ENCODE peak calls at places on chromosome 2, in ten cellular contexts. K, Z, E, X, H, M, G, L, W and U are unnamed samples.

GRCh38 chr2:194539436-194539835 is 1117.6 kb upstream of the SLC39A10 start:
- DNase-seq in X (no peak), E (no peak), K (no peak), L (no peak), H (no peak), G (no peak), Z (no peak), M (no peak), W (no peak), U (no peak)

GRCh38 chr2:105518897-105519296 is 120.0 kb upstream of the FHL2 start:
- DNase-seq in Z (no peak), H (no peak), L (no peak), W (no peak), M (no peak), X (no peak), E (no peak), G (no peak), K (no peak), U (no peak)

GRCh38 chr2:85245891-85246290 is 81.9 kb downstream of the TGOLN2 start:
- DNase-seq in M (no peak), H (no peak), X (no peak), G (no peak), W (no peak), L (no peak), E (no peak), K (no peak), Z (no peak), U (no peak)

GRCh38 chr2:147490612-147491261 is 354.1 kb upstream of the ACVR2A start:
- DNase-seq in E (no peak), X (no peak), G (no peak), H (no peak), W (no peak), M (no peak), Z (no peak), K (no peak), L (no peak), U (no peak)

GRCh38 chr2:238586931-238587775 is 160.4 kb downstream of the ASB1 start:
- DNase-seq in M (no peak), W (no peak), X (no peak), E (peak), L (no peak), G (no peak), K (no peak), H (no peak), Z (no peak), U (no peak)

GRCh38 chr2:122627388-122627787 is 871.9 kb downstream of the TSN start:
- DNase-seq in W (no peak), Z (no peak), K (no peak), H (no peak), G (no peak), L (no peak), X (no peak), E (no peak), M (no peak), U (no peak)

GRCh38 chr2:181715033-181715630 is 34.8 kb upstream of the NEUROD1 start:
- DNase-seq in Z (peak), L (no peak), X (peak), W (peak), K (peak), G (peak), H (peak), M (no peak), E (no peak), U (peak)

GRCh38 chr2:65661980-65662653 is 229.7 kb upstream of the SPRED2 start:
- DNase-seq in E (no peak), K (no peak), G (no peak), H (no peak), L (no peak), M (no peak), X (no peak), Z (no peak), W (no peak), U (no peak)

GRCh38 chr2:231222318-231223000 is 24.0 kb downstream of the ARMC9 start:
- DNase-seq in Z (no peak), M (no peak), G (no peak), L (no peak), H (no peak), X (no peak), W (no peak), K (no peak), E (peak), U (no peak)

GRCh38 chr2:38438133-38438532 is 61.1 kb upstream of the ATL2 start:
- DNase-seq in X (no peak), L (no peak), Z (no peak), G (no peak), W (no peak), K (no peak), M (no peak), E (no peak), H (no peak), U (no peak)

GRCh38 chr2:26636935-26637334 is 4.2 kb downstream of the CIB4 start:
- DNase-seq in M (no peak), X (no peak), K (no peak), L (no peak), H (no peak), E (no peak), W (no peak), G (no peak), Z (no peak), U (no peak)

GRCh38 chr2:73008261-73009159 is 63.0 kb downstream of the SFXN5 start:
- DNase-seq in G (no peak), L (no peak), Z (no peak), M (no peak), E (peak), X (no peak), H (no peak), W (no peak), K (no peak), U (no peak)

GRCh38 chr2:109318150-109318948 is 189.3 kb downstream of the SH3RF3 start:
- DNase-seq in L (peak), E (peak), G (peak), K (no peak), H (no peak), W (no peak), Z (no peak), M (peak), X (peak), U (no peak)

GRCh38 chr2:42337846-42338566 is 23.0 kb downstream of the COX7A2L start:
- DNase-seq in Z (no peak), K (no peak), W (no peak), G (no peak), E (no peak), X (no peak), H (no peak), M (no peak), L (no peak), U (no peak)

GRCh38 chr2:160576054-160576499 is 82.5 kb upstream of the RBMS1 start:
- DNase-seq in W (no peak), K (no peak), Z (no peak), X (no peak), E (no peak), L (no peak), G (no peak), H (no peak), M (no peak), U (no peak)

GRCh38 chr2:105697781-105698449 is 46.8 kb upstream of the NCK2 start:
- DNase-seq in G (no peak), Z (no peak), K (no peak), X (peak), M (no peak), E (no peak), W (no peak), H (no peak), L (no peak), U (no peak)

GRCh38 chr2:144230057-144230451 is 289.9 kb downstream of the ZEB2 start:
- DNase-seq in H (no peak), L (no peak), W (no peak), K (no peak), E (no peak), X (no peak), G (peak), M (no peak), Z (no peak), U (no peak)

GRCh38 chr2:113068706-113069485 is 1.1 kb downstream of the IL1F10 start:
- DNase-seq in M (no peak), X (no peak), K (no peak), E (no peak), H (no peak), L (no peak), G (no peak), W (no peak), Z (no peak), U (no peak)

GRCh38 chr2:112033600-112033999 is 21.5 kb upstream of the TMEM87B start:
- DNase-seq in K (no peak), W (no peak), L (no peak), E (no peak), H (no peak), Z (no peak), X (peak), G (no peak), M (no peak), U (no peak)

GRCh38 chr2:230914886-230915285 is 10.2 kb downstream of the GPR55 start:
- DNase-seq in L (no peak), H (no peak), K (no peak), W (no peak), E (peak), M (no peak), X (no peak), Z (no peak), G (no peak), U (peak)

GRCh38 chr2:68730828-68731227 is 3.8 kb upstream of the ARHGAP25 start:
- DNase-seq in G (no peak), M (no peak), L (no peak), W (no peak), K (no peak), X (no peak), H (no peak), E (no peak), Z (no peak), U (no peak)

GRCh38 chr2:76599732-76600368 is 889.1 kb upstream of the GCFC2 start:
- DNase-seq in E (no peak), W (no peak), H (no peak), X (peak), Z (peak), K (peak), G (peak), L (peak), M (no peak), U (no peak)

GRCh38 chr2:47225061-47225783 is 70.1 kb upstream of the STPG4 start:
- DNase-seq in Z (peak), X (peak), G (peak), W (no peak), H (no peak), L (peak), K (peak), E (peak), M (no peak), U (no peak)

GRCh38 chr2:232325324-232326273 is 53.0 kb upstream of the ALPP start:
- DNase-seq in L (peak), Z (no peak), M (no peak), W (peak), X (peak), G (no peak), E (peak), K (peak), H (no peak), U (peak)

GRCh38 chr2:47313141-47313691 is 89.7 kb upstream of the MSH2 start:
- DNase-seq in E (peak), X (peak), L (no peak), G (peak), K (no peak), W (no peak), H (no peak), Z (no peak), M (no peak), U (no peak)

GRCh38 chr2:112305132-112305531 is 29.7 kb downstream of the ZC3H6 start:
- DNase-seq in Z (no peak), G (no peak), L (no peak), E (no peak), X (no peak), K (no peak), M (no peak), H (no peak), W (no peak), U (no peak)

GRCh38 chr2:208034503-208035140 is 9.3 kb upstream of the PLEKHM3 start:
- DNase-seq in W (no peak), L (no peak), X (no peak), H (no peak), E (no peak), G (no peak), K (no peak), Z (no peak), M (no peak), U (no peak)

GRCh38 chr2:7190587-7191320 is 273.5 kb downstream of the RNF144A start:
- DNase-seq in H (no peak), M (no peak), W (no peak), Z (no peak), G (no peak), X (no peak), L (no peak), K (no peak), E (no peak), U (no peak)

GRCh38 chr2:218924757-218925156 is 34.7 kb upstream of the CDK5R2 start:
- DNase-seq in G (no peak), E (no peak), Z (no peak), H (no peak), K (no peak), M (no peak), W (no peak), X (no peak), L (no peak), U (no peak)

GRCh38 chr2:241490825-241491505 is 17.4 kb downstream of the STK25 start:
- DNase-seq in E (no peak), W (no peak), M (no peak), G (no peak), X (no peak), Z (no peak), K (no peak), H (no peak), L (no peak), U (no peak)

GRCh38 chr2:46963961-46964673 is 48.5 kb upstream of the MCFD2 start:
- DNase-seq in M (no peak), L (no peak), Z (no peak), X (no peak), W (no peak), K (no peak), G (no peak), E (no peak), H (no peak), U (no peak)

GRCh38 chr2:199833525-199833924 is 17.5 kb downstream of the FTCDNL1 start:
- DNase-seq in X (no peak), W (no peak), K (no peak), Z (peak), L (no peak), E (no peak), G (no peak), M (no peak), H (no peak), U (no peak)

GRCh38 chr2:234146087-234146826 is 95.8 kb downstream of the SPP2 start:
- DNase-seq in L (no peak), X (peak), H (no peak), E (no peak), G (no peak), K (no peak), W (no peak), M (no peak), Z (no peak), U (no peak)

GRCh38 chr2:96541326-96541725 is 4.8 kb downstream of the ARID5A start:
- DNase-seq in H (no peak), E (no peak), X (no peak), G (no peak), L (no peak), W (no peak), Z (no peak), M (no peak), K (no peak), U (no peak)

GRCh38 chr2:1546023-1546591 is 132.8 kb downstream of the TPO start:
- DNase-seq in E (no peak), M (no peak), K (no peak), H (no peak), W (no peak), X (peak), L (no peak), G (peak), Z (peak), U (no peak)

GRCh38 chr2:219871396-219871795 is 244.0 kb downstream of the SLC4A3 start:
- DNase-seq in L (no peak), G (no peak), Z (no peak), E (no peak), M (no peak), K (no peak), H (no peak), W (no peak), X (no peak), U (no peak)

GRCh38 chr2:26177122-26177521 is 4.2 kb downstream of the GAREM2 start:
- DNase-seq in K (no peak), G (no peak), E (no peak), M (no peak), L (no peak), X (no peak), H (no peak), W (no peak), Z (no peak), U (no peak)

GRCh38 chr2:107570876-107571275 is 255.8 kb upstream of the RGPD4 start:
- DNase-seq in L (no peak), E (no peak), H (no peak), G (no peak), M (no peak), X (no peak), W (no peak), K (no peak), Z (no peak), U (no peak)